ENCODE peak calls at places on chromosomes 7 and 10, in seven cellular contexts. F is left lung, Y is keratinocyte, A is PC-3, B is heart right ventricle, J is adrenal gland, H is thoracic aorta. N is an unnamed sample.

GRCh38 chr7:121505540-121506182 is 109.6 kb upstream of the FAM3C start:
- DNase-seq in F (no peak), J (no peak), A (no peak), Y (no peak), B (no peak), H (no peak), N (no peak)

GRCh38 chr7:27161214-27161720 is 4.1 kb downstream of the HOXA9 start:
- DNase-seq in Y (no peak), H (no peak), A (no peak), J (peak; percentile 27), B (no peak), F (peak; percentile 83), N (no peak)

GRCh38 chr10:3090388-3090787 is 23.0 kb downstream of the PFKP start:
- DNase-seq in J (no peak), F (no peak), Y (no peak), A (no peak), H (no peak), B (no peak), N (no peak)

GRCh38 chr10:110408203-110408871 is 89.4 kb upstream of the DUSP5 start:
- DNase-seq in A (peak; percentile 94), H (no peak), F (no peak), B (no peak), J (no peak), Y (peak; percentile 85), N (no peak)

GRCh38 chr7:76037310-76037709 is 10.5 kb downstream of the STYXL1 start:
- DNase-seq in B (no peak), H (no peak), Y (no peak), A (peak; percentile 11), F (no peak), J (peak; percentile 54), N (no peak)

GRCh38 chr7:106623846-106624245 is 37.1 kb downstream of the CCDC71L start:
- DNase-seq in F (no peak), A (peak; percentile 93), H (no peak), Y (no peak), B (no peak), J (no peak), N (no peak)

GRCh38 chr7:16309129-16309528 is 112.2 kb downstream of the CRPPA start:
- DNase-seq in Y (no peak), H (no peak), A (no peak), F (no peak), B (no peak), J (no peak), N (no peak)

GRCh38 chr10:96991313-96991841 is 159.3 kb downstream of the LCOR start:
- DNase-seq in J (no peak), Y (no peak), F (no peak), H (no peak), A (peak; percentile 40), B (no peak), N (no peak)

GRCh38 chr10:42112331-42113157 is 525.8 kb downstream of the ZNF33B start:
- DNase-seq in H (no peak), J (no peak), A (no peak), F (peak; percentile 45), B (no peak), Y (no peak), N (no peak)

GRCh38 chr7:131431289-131431688 is 103.6 kb downstream of the MKLN1 start:
- DNase-seq in F (no peak), B (peak; percentile 44), Y (peak; percentile 50), H (peak; percentile 9), J (no peak), A (peak; percentile 64), N (no peak)

GRCh38 chr10:5364916-5365434 is at the start of gene UCN3:
- DNase-seq in B (no peak), H (no peak), J (no peak), Y (no peak), A (no peak), F (no peak), N (no peak)

DNA sequence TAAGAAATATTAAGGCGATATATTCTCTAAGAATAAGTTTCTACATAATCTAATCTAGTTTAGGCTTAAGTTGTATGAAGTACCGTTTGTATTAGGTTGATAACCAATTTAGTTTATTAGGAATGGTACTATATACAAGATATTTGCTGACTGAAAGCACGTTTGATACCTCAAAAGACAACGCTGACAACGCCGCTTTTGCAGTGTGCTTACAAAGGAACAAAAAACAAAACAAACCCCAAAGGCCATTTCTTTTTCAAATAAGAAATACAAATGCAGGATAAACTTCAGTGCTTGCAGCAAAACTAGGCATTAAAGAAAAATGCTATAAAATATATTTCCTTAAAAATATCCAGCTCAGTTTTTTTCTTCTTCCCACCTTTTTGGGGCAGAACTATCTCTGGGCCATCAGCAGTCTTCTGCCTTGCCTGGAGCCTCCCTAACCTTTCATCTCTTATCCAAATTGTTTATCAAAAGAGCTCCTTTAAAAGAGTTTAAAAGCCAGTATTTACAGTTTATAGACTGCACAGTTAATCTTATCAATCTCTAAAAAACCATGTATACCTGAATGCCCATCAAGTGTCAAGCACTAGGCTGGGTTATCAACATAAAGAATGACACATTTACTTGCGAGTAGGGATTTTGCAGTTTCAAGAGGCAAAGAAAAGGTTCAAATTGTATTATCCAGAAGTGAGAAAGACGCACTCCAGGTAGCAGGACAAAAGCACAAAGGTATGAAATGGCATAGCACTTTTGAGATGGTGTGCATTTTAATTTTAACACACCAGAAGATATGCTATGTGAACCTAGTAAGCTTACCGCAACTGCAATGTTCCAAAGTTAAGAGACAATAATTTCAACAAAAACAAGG is 4.1 kb upstream of the KMT2E start:
- DNase-seq in J (no peak), H (no peak), B (no peak), F (no peak), A (no peak), Y (no peak), N (no peak)
- H3K4me1 ChIP-seq in J (peaks cover 58% of the 10 kb centered on the region), H (peaks cover 47% of the 10 kb centered on the region), B (peaks cover 53% of the 10 kb centered on the region), F (peaks cover 64% of the 10 kb centered on the region), A (peaks cover 28% of the 10 kb centered on the region), Y (peaks cover 13% of the 10 kb centered on the region), N (no peaks in the 10 kb centered on the region)

DNA sequence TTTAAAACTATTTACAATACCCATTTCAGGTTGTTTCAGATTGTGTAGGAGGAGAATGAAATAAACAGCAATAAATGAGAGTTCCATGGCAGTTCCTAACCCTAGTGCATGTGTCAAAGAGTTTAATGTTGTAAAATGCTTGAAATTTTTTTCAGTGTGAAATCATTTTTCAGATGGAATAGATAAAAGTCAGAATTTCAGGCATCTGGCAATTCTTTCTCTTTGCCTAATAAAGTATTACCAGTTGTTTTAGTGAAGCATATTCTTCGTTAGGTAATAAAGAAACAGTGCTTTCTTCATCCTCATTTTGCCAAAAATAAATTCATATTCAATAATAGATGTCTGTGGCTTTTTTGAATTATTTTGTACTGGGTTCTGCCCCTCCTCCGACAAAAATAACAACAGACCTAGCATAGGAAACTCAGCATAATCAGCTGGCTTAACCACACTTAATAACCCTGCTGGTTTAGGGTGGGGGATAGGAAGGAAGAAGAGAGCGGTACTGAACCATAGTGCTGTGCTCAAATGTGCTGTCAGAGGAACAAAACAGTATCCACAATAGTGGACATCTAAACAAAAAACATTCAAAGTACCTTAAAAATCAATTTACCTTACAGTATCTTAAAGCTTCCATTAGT is 39.1 kb downstream of the MINDY3 start:
- DNase-seq in F (no peak), Y (no peak), J (no peak), A (no peak), H (no peak), B (no peak), N (no peak)
- H3K4me3 ChIP-seq in F (no peak overlapping the region), Y (no peak overlapping the region), J (no peak overlapping the region), A (no peak overlapping the region), H (no peak overlapping the region), B (no peak overlapping the region), N (no peak overlapping the region)

GRCh38 chr10:28304032-28304571 is 1.2 kb upstream of the MPP7 start:
- DNase-seq in J (no peak), H (no peak), F (no peak), A (no peak), Y (no peak), B (no peak), N (no peak)

GRCh38 chr10:28302012-28302667 is 724 bp downstream of the MPP7 start:
- DNase-seq in F (no peak), B (peak; percentile 42), H (peak; percentile 27), A (peak; percentile 16), Y (no peak), J (no peak), N (no peak)

GRCh38 chr10:28302668-28303488 is at the start of gene MPP7:
- DNase-seq in J (peak; percentile 97), F (peak; percentile 98), Y (peak; percentile 99), B (peak; percentile 96), A (peak; percentile 96), H (peak; percentile 85), N (peak; percentile 99)

GRCh38 chr10:28296023-28296422 is 6.8 kb downstream of the MPP7 start:
- DNase-seq in A (no peak), J (no peak), F (no peak), B (no peak), Y (no peak), H (no peak), N (no peak)

GRCh38 chr10:28300027-28300426 is 2.8 kb downstream of the MPP7 start:
- DNase-seq in J (no peak), H (no peak), B (no peak), F (no peak), Y (peak; percentile 4), A (peak; percentile 15), N (no peak)
- TF ChIP-seq CTCF in J (no peak), H (no peak), B (no peak), F (no peak), Y (no peak), A (peak; percentile 44), N (no peak)

GRCh38 chr7:151762501-151763245 is 114.2 kb downstream of the PRKAG2 start:
- DNase-seq in A (no peak), Y (no peak), F (no peak), H (no peak), B (no peak), J (no peak), N (no peak)

GRCh38 chr7:151758994-151759540 is 117.8 kb downstream of the PRKAG2 start:
- DNase-seq in Y (no peak), H (no peak), F (no peak), A (no peak), J (no peak), B (no peak), N (no peak)

GRCh38 chr7:151761957-151762356 is 115.0 kb downstream of the PRKAG2 start:
- DNase-seq in J (no peak), H (no peak), B (no peak), Y (no peak), A (no peak), F (no peak), N (no peak)

GRCh38 chr7:151759591-151760042 is 117.3 kb downstream of the PRKAG2 start:
- DNase-seq in B (peak; percentile 60), F (no peak), H (no peak), J (peak; percentile 62), A (peak; percentile 76), Y (peak; percentile 35), N (peak; percentile 47)

DNA sequence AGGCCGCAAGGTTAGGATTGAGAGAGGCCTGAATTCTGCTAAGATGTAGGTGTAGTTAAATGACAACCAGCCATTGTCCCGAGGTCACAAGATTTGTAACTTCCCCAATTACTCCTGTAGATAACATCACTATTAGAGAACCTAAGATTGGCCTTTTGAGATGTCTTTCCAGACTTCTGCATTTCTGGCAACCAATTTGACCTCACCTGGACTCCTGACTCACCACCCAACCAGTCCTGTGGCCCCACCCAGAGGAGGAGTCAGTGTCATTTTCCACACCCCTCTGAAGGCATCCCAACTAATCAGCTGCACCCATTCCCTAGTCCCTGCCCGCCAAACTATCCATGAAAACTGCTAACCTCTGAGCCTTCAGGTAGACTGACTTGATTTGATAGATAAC is 115.7 kb downstream of the PRKAG2 start:
- DNase-seq in B (no peak), H (no peak), A (peak; percentile 52), Y (no peak), J (no peak), F (no peak), N (no peak)
- H3K4me1 ChIP-seq in B (peaks cover 7% of the 10 kb centered on the region), H (peaks cover 33% of the 10 kb centered on the region), A (peaks cover 5% of the 10 kb centered on the region), Y (peaks cover 5% of the 10 kb centered on the region), J (peaks cover 13% of the 10 kb centered on the region), F (peaks cover 5% of the 10 kb centered on the region), N (peaks cover 15% of the 10 kb centered on the region)

N was measured in Peyer's patch.